ENCODE peak calls at places on chromosomes 13 and 19, in seven cellular contexts. T is cardiac fibroblast; C is posterior cingulate gyrus; E is NCI-H510A treated with DMSO at 0.1 percent for 48 hours; W is CD4-positive, alpha-beta T cell; B is activated naive CD8-positive, alpha-beta T cell treated with anti-CD3 and anti-CD28 coated beads, Interleukin-2, amount 50 U/mL, for 24 hours; A is activated T-cell treated with anti-CD3 and anti-CD28 coated beads for 24 hours. L is an unnamed sample.

GRCh38 chr19:2969104-2969504 is 8.3 kb upstream of the TLE6 start:
- DNase-seq in T (peak), C (no peak), E (peak), W (no peak), B (no peak), A (no peak), L (peak)

GRCh38 chr13:72144625-72145024 is 277.6 kb upstream of the DACH1 start:
- DNase-seq in T (no peak), C (no peak), E (no peak), W (no peak), B (no peak), A (no peak), L (no peak)

GRCh38 chr19:55679343-55680257 is 4.6 kb downstream of the EPN1 start:
- DNase-seq in T (no peak), C (no peak), E (no peak), W (no peak), B (no peak), A (no peak), L (no peak)

GRCh38 chr19:33477781-33478180 is 43.8 kb downstream of the PEPD start:
- DNase-seq in T (no peak), C (no peak), E (no peak), W (no peak), B (no peak), A (no peak), L (no peak)

GRCh38 chr19:28737526-28737925 is 475.4 kb downstream of the UQCRFS1 start:
- DNase-seq in T (peak), C (no peak), E (no peak), W (no peak), B (no peak), A (no peak), L (no peak)

GRCh38 chr19:36246006-36246391 is 31.1 kb downstream of the ZNF146 start:
- DNase-seq in T (peak), C (no peak), E (no peak), W (no peak), B (no peak), A (no peak), L (peak)

GRCh38 chr13:102556806-102557205 is 40.0 kb upstream of the TPP2 start:
- DNase-seq in T (no peak), C (no peak), E (no peak), W (no peak), B (no peak), A (no peak), L (no peak)

GRCh38 chr13:75704942-75705320 is 68.8 kb downstream of the LMO7 start:
- DNase-seq in T (peak), C (no peak), E (peak), W (no peak), B (no peak), A (no peak), L (no peak)

GRCh38 chr13:26051231-26052135 is at the start of gene SHISA2:
- DNase-seq in T (peak), C (no peak), E (peak), W (peak), B (peak), A (no peak), L (peak)

L was measured in SK-N-DZ.